ENCODE peak calls at places on chromosomes 3 and 15, in six cellular contexts. F, J, B, Q, T and O are unnamed samples.

GRCh38 chr15:50065264-50065663 is 53.8 kb downstream of the ATP8B4 start:
- DNase-seq in F (no peak), J (no peak), B (no peak), Q (no peak), T (no peak), O (no peak)

GRCh38 chr3:148233403-148233802 is 464.3 kb upstream of the AGTR1 start:
- DNase-seq in F (no peak), J (no peak), B (no peak), Q (no peak), T (peak), O (no peak)

GRCh38 chr3:54983266-54983910 is 55.5 kb upstream of the LRTM1 start:
- DNase-seq in F (no peak), J (no peak), B (no peak), Q (no peak), T (no peak), O (no peak)

GRCh38 chr3:9876991-9877390 is 3.1 kb downstream of the CIDEC start:
- DNase-seq in F (no peak), J (no peak), B (no peak), Q (no peak), T (no peak), O (no peak)

GRCh38 chr15:68696532-68697363 is 118.0 kb downstream of the CORO2B start:
- DNase-seq in F (no peak), J (no peak), B (no peak), Q (no peak), T (no peak), O (no peak)

GRCh38 chr3:16190704-16191103 is 16.2 kb downstream of the GALNT15 start:
- DNase-seq in F (no peak), J (no peak), B (no peak), Q (no peak), T (no peak), O (no peak)

GRCh38 chr3:180827171-180827570 is 85.3 kb upstream of the FXR1 start:
- DNase-seq in F (no peak), J (no peak), B (no peak), Q (no peak), T (no peak), O (no peak)

GRCh38 chr3:178003756-178004155 is 532.5 kb upstream of the KCNMB2 start:
- DNase-seq in F (no peak), J (no peak), B (no peak), Q (no peak), T (peak), O (no peak)

GRCh38 chr3:33982269-33982798 is 183.9 kb downstream of the PDCD6IP start:
- DNase-seq in F (no peak), J (no peak), B (no peak), Q (no peak), T (no peak), O (no peak)

GRCh38 chr15:74955796-74956647 is 550 bp downstream of the RPP25 start:
- DNase-seq in F (peak), J (peak), B (no peak), Q (no peak), T (no peak), O (peak)

GRCh38 chr15:89197503-89197971 is 23.8 kb downstream of the RLBP1 start:
- DNase-seq in F (no peak), J (no peak), B (no peak), Q (no peak), T (no peak), O (no peak)

GRCh38 chr15:92617197-92618037 is 38.2 kb downstream of the FAM174B start:
- DNase-seq in F (no peak), J (no peak), B (no peak), Q (no peak), T (peak), O (peak)

GRCh38 chr3:49602877-49603411 is 48.7 kb downstream of the BSN start:
- DNase-seq in F (peak), J (peak), B (no peak), Q (peak), T (no peak), O (peak)

GRCh38 chr3:129605593-129606521 is 619 bp downstream of the PLXND1 start:
- DNase-seq in F (peak), J (peak), B (peak), Q (no peak), T (no peak), O (peak)

GRCh38 chr3:14177580-14178246 is 688 bp downstream of the XPC start:
- DNase-seq in F (no peak), J (no peak), B (no peak), Q (no peak), T (no peak), O (no peak)

GRCh38 chr3:9474482-9474881 is 77.1 kb downstream of the SETD5 start:
- DNase-seq in F (no peak), J (no peak), B (no peak), Q (no peak), T (no peak), O (no peak)

GRCh38 chr3:146493761-146494160 is 24.4 kb upstream of the PLSCR2 start:
- DNase-seq in F (no peak), J (no peak), B (no peak), Q (no peak), T (no peak), O (no peak)